ENCODE peak calls at places on chromosomes 7 and 10, in five cellular contexts. D, M, X, H and G are unnamed samples.

GRCh38 chr7:139358541-139359365 is 941 bp upstream of the LUC7L2 start:
- DNase-seq in D (no peak), M (peak), X (no peak), H (peak), G (peak)

GRCh38 chr7:135467207-135467711 is 42.6 kb downstream of the CNOT4 start:
- DNase-seq in D (no peak), X (no peak), H (no peak), M (no peak), G (no peak)

GRCh38 chr10:88156341-88156740 is 292.9 kb downstream of the PTEN start:
- DNase-seq in D (no peak), M (no peak), H (no peak), X (no peak), G (no peak)

GRCh38 chr10:71963756-71964668 is at the start of gene CHST3:
- DNase-seq in M (no peak), D (peak), X (peak), H (peak), G (peak)

GRCh38 chr10:61897671-61898434 is 3.6 kb upstream of the ARID5B start:
- DNase-seq in M (no peak), D (peak), H (peak), X (peak), G (no peak)

GRCh38 chr7:151503902-151504714 is 15.6 kb downstream of the RHEB start:
- DNase-seq in H (no peak), M (no peak), X (no peak), D (no peak), G (no peak)

GRCh38 chr7:50664461-50664922 is 99.3 kb upstream of the DDC start:
- DNase-seq in D (no peak), H (no peak), M (no peak), X (no peak), G (no peak)

GRCh38 chr7:149278396-149278795 is 16.4 kb downstream of the ZNF783 start:
- DNase-seq in M (no peak), D (no peak), X (no peak), H (no peak), G (no peak)

GRCh38 chr7:1640376-1641172 is 29.5 kb upstream of the ELFN1 start:
- DNase-seq in D (no peak), H (no peak), M (no peak), X (no peak), G (no peak)

GRCh38 chr10:72663971-72664370 is 28.0 kb upstream of the MCU start:
- DNase-seq in M (no peak), H (no peak), D (no peak), X (no peak), G (no peak)

GRCh38 chr10:65571011-65571570 is 1354.7 kb upstream of the LRRTM3 start:
- DNase-seq in X (no peak), M (no peak), D (no peak), H (no peak), G (no peak)

GRCh38 chr7:54812747-54813146 is 53.7 kb upstream of the SEC61G start:
- DNase-seq in X (no peak), H (no peak), D (no peak), M (no peak), G (no peak)

GRCh38 chr10:673492-673891 is 16.0 kb downstream of the DIP2C start:
- DNase-seq in X (no peak), H (no peak), D (no peak), M (no peak), G (no peak)

GRCh38 chr10:30047924-30048531 is 11.4 kb downstream of the JCAD start:
- DNase-seq in M (no peak), H (no peak), D (no peak), X (no peak), G (no peak)

GRCh38 chr10:104331208-104331838 is 6.9 kb downstream of the ITPRIP start:
- DNase-seq in X (no peak), D (peak), H (peak), M (peak), G (no peak)

GRCh38 chr10:27392606-27393005 is 111.5 kb upstream of the RAB18 start:
- DNase-seq in D (no peak), M (no peak), H (no peak), X (no peak), G (no peak)

GRCh38 chr7:84848219-84848973 is 338.5 kb downstream of the SEMA3D start:
- DNase-seq in M (no peak), X (no peak), D (no peak), H (no peak), G (no peak)

GRCh38 chr10:390449-391100 is 255.3 kb downstream of the ZMYND11 start:
- DNase-seq in M (no peak), H (no peak), D (no peak), X (no peak), G (no peak)

GRCh38 chr7:101998029-101998903 is 180.8 kb downstream of the CUX1 start:
- DNase-seq in D (no peak), X (no peak), H (no peak), M (no peak), G (no peak)

GRCh38 chr10:70765794-70766594 is 19.2 kb downstream of the TBATA start:
- DNase-seq in M (peak), X (no peak), H (no peak), D (peak), G (no peak)

GRCh38 chr10:28838908-28839307 is 161.6 kb downstream of the BAMBI start:
- DNase-seq in X (no peak), D (no peak), M (no peak), H (no peak), G (no peak)

GRCh38 chr10:116891208-116891607 is 41.9 kb downstream of the ENO4 start:
- DNase-seq in X (peak), D (peak), M (no peak), H (no peak), G (no peak)

GRCh38 chr10:84214612-84215235 is 10.6 kb downstream of the LRIT2 start:
- DNase-seq in M (no peak), X (no peak), D (no peak), H (peak), G (no peak)

GRCh38 chr7:75957021-75957736 is 37.2 kb downstream of the TMEM120A start:
- DNase-seq in H (no peak), D (no peak), M (no peak), X (no peak), G (peak)

GRCh38 chr10:129842031-129842430 is 122.0 kb downstream of the EBF3 start:
- DNase-seq in X (no peak), D (no peak), H (no peak), M (no peak), G (no peak)

GRCh38 chr10:3836222-3836820 is 51.3 kb upstream of the KLF6 start:
- DNase-seq in D (no peak), M (no peak), X (no peak), H (no peak), G (no peak)

GRCh38 chr7:75639893-75640600 is 98.7 kb downstream of the HIP1 start:
- DNase-seq in D (no peak), M (no peak), X (no peak), H (no peak), G (no peak)

GRCh38 chr10:58179238-58179637 is 88.5 kb downstream of the IPMK start:
- DNase-seq in X (no peak), H (no peak), D (no peak), M (no peak), G (no peak)

GRCh38 chr10:132520147-132520811 is 17.3 kb upstream of the INPP5A start:
- DNase-seq in X (peak), D (peak), H (peak), M (peak), G (no peak)

GRCh38 chr7:87058739-87059524 is 522 bp downstream of the ELAPOR2 start:
- DNase-seq in M (no peak), X (peak), H (peak), D (peak), G (peak)

GRCh38 chr7:84161398-84161797 is 33.2 kb downstream of the SEMA3A start:
- DNase-seq in M (no peak), X (no peak), H (no peak), D (no peak), G (no peak)

GRCh38 chr7:55534262-55534915 is 37.9 kb downstream of the VOPP1 start:
- DNase-seq in H (peak), D (no peak), M (peak), X (peak), G (peak)

GRCh38 chr10:66786705-66787104 is 139.1 kb upstream of the LRRTM3 start:
- DNase-seq in X (no peak), H (no peak), M (no peak), D (no peak), G (no peak)

GRCh38 chr10:17643339-17643754 is 604 bp upstream of the STAM start:
- DNase-seq in X (peak), H (no peak), D (peak), M (peak), G (peak)

GRCh38 chr10:69335613-69336012 is 57.3 kb downstream of the HK1 start:
- DNase-seq in X (no peak), H (no peak), D (no peak), M (no peak), G (no peak)

GRCh38 chr10:69336952-69337311 is 58.6 kb downstream of the HK1 start:
- DNase-seq in D (no peak), M (no peak), H (no peak), X (no peak), G (no peak)

GRCh38 chr10:69337312-69338132 is 59.2 kb downstream of the HK1 start:
- DNase-seq in X (peak), H (no peak), M (no peak), D (no peak), G (no peak)

GRCh38 chr10:69338547-69339450 is 60.5 kb downstream of the HK1 start:
- DNase-seq in M (no peak), X (no peak), H (no peak), D (no peak), G (no peak)

DNA sequence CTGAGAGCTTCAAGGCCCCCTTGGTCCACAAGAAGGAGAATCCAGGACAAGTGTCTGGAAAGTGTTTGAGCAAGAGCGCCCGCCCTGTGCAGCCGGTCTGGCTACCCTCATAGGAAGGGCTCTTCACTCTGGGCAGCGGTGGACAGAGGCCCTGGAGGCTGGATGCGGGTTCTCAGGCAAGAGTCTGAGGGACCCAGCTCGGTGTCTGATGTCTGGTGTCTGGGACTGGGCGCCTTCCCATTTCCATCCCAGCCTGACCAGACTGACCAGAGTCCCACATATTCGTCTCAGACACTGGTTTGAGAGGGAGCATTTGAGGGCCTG is 59.8 kb downstream of the HK1 start:
- DNase-seq in X (no peak), H (no peak), D (no peak), M (no peak), G (peak)
- H3K4me3 ChIP-seq in X (no peak), H (no peak), D (no peak), M (no peak), G (no peak)

DNA sequence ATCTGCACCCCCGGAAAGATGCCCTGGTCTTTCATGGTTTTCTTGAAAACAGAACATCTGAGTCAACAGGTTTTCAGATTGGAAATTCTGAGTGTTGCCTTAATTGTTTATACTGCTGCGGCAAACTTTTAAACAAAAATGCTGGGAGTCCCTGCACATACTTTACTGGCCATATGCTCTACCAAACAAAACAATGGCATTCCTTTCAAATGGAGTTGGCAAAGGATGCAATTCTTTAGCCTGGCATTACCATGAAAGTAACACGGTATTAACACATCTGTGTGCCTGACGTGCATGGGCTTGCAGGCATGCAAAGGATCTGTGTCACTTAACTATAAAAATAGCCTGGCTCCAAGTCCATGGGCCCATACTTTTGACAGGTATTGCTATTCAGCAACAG is 4.2 kb downstream of the INHBA start:
- DNase-seq in H (no peak), M (no peak), X (no peak), D (no peak), G (no peak)
- H3K4me3 ChIP-seq in H (peak), M (no peak), X (peak), D (peak), G (peak)

GRCh38 chr7:12401538-12402364 is 1.9 kb downstream of the VWDE start:
- DNase-seq in H (no peak), D (no peak), X (no peak), M (no peak), G (no peak)
- H3K4me3 ChIP-seq in H (no peak), D (no peak), X (no peak), M (no peak), G (no peak)

DNA sequence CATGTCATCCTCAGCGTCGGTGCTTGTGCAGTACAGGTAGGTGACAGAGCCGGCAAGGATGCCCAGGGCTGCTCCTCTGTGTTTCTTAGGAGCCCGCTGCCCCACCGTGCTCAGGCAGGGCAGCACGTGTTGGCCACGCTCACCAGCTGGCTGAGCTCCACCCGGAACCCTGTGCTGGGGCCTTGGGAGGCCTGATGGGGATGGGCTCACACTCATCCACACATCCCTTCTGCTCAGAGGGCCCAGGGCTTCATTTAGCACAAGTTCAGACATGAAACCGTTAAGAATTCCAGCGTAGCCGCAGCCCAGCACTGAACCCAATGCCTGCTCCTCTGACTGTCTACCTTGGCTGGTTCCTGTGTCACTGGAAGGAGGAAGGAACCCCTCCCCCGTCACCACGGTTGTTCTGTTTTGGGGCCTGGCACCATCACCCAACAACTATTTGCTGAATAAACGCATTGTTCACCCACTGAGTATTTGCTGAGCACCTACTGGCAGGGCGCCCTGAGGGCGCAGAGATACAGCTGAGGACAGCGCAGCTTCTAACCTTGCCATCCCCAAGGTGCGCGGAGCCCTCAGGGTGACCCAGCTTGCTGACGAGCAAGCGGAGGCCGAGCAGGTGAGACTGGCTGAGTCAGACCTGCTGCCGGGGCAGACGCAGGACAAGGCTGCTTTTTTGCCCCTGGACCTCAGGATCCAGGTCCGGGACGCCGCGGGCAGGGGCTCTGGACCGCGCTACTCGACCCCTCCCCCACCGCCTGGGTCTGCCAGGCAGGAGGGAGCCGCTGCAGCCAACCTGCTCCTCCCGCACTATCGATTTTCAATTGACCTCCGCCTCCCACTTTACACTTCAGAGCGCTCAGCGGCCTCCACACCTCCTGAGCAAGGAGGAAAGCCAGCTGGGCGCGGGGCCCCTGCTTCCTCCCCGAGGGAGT is 50.6 kb upstream of the RET start:
- DNase-seq in X (no peak), H (no peak), M (peak), D (no peak), G (peak)
- H3K4me3 ChIP-seq in X (no peak), H (no peak), M (no peak), D (no peak), G (no peak)

GRCh38 chr7:47622586-47622945 is 40.7 kb upstream of the TNS3 start:
- DNase-seq in H (no peak), M (no peak), X (no peak), D (no peak), G (no peak)
- H3K4me3 ChIP-seq in H (no peak), M (no peak), X (no peak), D (no peak), G (no peak)

GRCh38 chr10:126302831-126303230 is 85.4 kb downstream of the ADAM12 start:
- DNase-seq in M (no peak), X (no peak), D (no peak), H (no peak), G (no peak)
- H3K4me3 ChIP-seq in M (no peak), X (no peak), D (no peak), H (no peak), G (no peak)